ENCODE peak calls at places on chromosome 13, in ten cellular contexts. D is tibial artery; S is A549; Z is brain microvascular endothelial cell; M is lung; L is fibroblast of mammary gland; B is CD8-positive, alpha-beta T cell; R is uterus; F is body of pancreas; E is lower leg skin. A is an unnamed sample.
A peak's percentile ranks its signal among the peaks of the same experiment; 100 is the strongest.

GRCh38 chr13:82827704-82828103 is 1054.6 kb downstream of the SLITRK1 start:
- DNase-seq in D (no peak), S (no peak), Z (no peak), M (no peak), L (no peak), B (no peak), R (no peak), F (no peak), E (no peak), A (no peak)

GRCh38 chr13:50124536-50125305 is 109.5 kb downstream of the KCNRG start:
- DNase-seq in D (peak; percentile 97), S (peak; percentile 88), Z (no peak), M (no peak), L (peak; percentile 38), B (peak; percentile 93), R (peak; percentile 95), F (no peak), E (peak; percentile 96), A (peak; percentile 70)

GRCh38 chr13:78137404-78138142 is 218.9 kb upstream of the EDNRB start:
- DNase-seq in D (no peak), S (peak; percentile 6), Z (peak; percentile 53), M (peak; percentile 33), L (peak; percentile 74), B (no peak), R (no peak), F (peak; percentile 29), E (no peak), A (peak; percentile 75)

GRCh38 chr13:33644607-33645543 is 173.1 kb upstream of the RFC3 start:
- DNase-seq in D (peak; percentile 38), S (no peak), Z (no peak), M (no peak), L (peak; percentile 85), B (no peak), R (peak; percentile 50), F (peak; percentile 26), E (no peak), A (no peak)

GRCh38 chr13:80529734-80530133 is 188.8 kb upstream of the SPRY2 start:
- DNase-seq in D (no peak), S (no peak), Z (peak; percentile 15), M (no peak), L (peak; percentile 75), B (no peak), R (no peak), F (no peak), E (no peak), A (peak; percentile 60)

GRCh38 chr13:100124265-100124664 is 35.4 kb downstream of the PCCA start:
- DNase-seq in D (no peak), S (no peak), Z (peak; percentile 60), M (no peak), L (peak; percentile 25), B (no peak), R (no peak), F (no peak), E (no peak), A (no peak)

GRCh38 chr13:35781044-35781443 is 304.6 kb upstream of the MAB21L1 start:
- DNase-seq in D (no peak), S (no peak), Z (no peak), M (no peak), L (no peak), B (no peak), R (no peak), F (no peak), E (no peak), A (no peak)

GRCh38 chr13:111636804-111637203 is 316.4 kb downstream of the TEX29 start:
- DNase-seq in D (no peak), S (no peak), Z (no peak), M (no peak), L (no peak), B (no peak), R (no peak), F (no peak), E (no peak), A (no peak)

GRCh38 chr13:73610799-73611592 is 523.2 kb downstream of the KLF12 start:
- DNase-seq in D (no peak), S (no peak), Z (no peak), M (no peak), L (no peak), B (no peak), R (no peak), F (no peak), E (no peak), A (no peak)

GRCh38 chr13:88857256-88857655 is 1186.1 kb downstream of the SLITRK5 start:
- DNase-seq in D (no peak), S (no peak), Z (no peak), M (no peak), L (no peak), B (no peak), R (no peak), F (no peak), E (no peak), A (no peak)

GRCh38 chr13:19597523-19597922 is 35.9 kb upstream of the MPHOSPH8 start:
- DNase-seq in D (no peak), S (no peak), Z (peak; percentile 61), M (no peak), L (peak; percentile 89), B (no peak), R (no peak), F (no peak), E (no peak), A (peak; percentile 62)

GRCh38 chr13:73230714-73231113 is 171.9 kb downstream of the KLF5 start:
- DNase-seq in D (no peak), S (no peak), Z (no peak), M (no peak), L (peak; percentile 11), B (no peak), R (no peak), F (no peak), E (no peak), A (no peak)

GRCh38 chr13:33751151-33751550 is 66.8 kb upstream of the RFC3 start:
- DNase-seq in D (no peak), S (no peak), Z (peak; percentile 12), M (no peak), L (peak; percentile 47), B (no peak), R (no peak), F (no peak), E (no peak), A (peak; percentile 39)

DNA sequence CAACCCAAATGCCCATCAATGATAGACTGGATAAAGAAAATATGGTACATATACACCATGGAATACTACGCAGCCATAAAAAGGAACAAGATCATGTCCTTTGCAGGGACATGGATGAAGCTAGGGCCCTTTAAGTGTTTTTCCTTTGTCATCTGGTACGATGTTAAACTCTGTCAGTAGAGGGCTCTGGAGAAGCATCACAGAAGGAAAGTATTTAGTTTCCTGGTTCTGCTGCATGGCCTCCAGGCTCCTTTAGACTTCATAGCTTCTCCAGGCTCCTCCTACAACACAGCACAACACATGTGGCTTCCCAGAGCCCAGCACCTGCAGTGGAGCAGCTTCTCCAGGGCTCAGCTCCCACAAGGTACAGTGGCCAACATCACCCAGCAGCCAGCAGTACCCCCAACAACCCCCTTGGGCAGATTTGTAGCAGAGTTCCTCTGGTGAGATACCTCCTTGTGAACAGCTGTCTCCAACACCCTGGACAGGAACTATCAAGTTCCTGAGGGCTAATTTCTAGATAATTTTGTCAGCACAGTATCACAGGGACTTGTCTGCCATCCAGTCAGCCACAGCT is 63.4 kb downstream of the KCTD12 start:
- DNase-seq in D (no peak), S (no peak), Z (no peak), M (no peak), L (peak; percentile 69), B (no peak), R (no peak), F (no peak), E (no peak), A (no peak)
- TF ChIP-seq CTCF in D (peak; percentile 18), S (no peak), Z (peak; percentile 39), M (no peak), L (peak; percentile 48), B (no peak), R (no peak), F (no peak), E (no peak), A (peak; percentile 13)

GRCh38 chr13:97616385-97616784 is 182.4 kb downstream of the RAP2A start:
- DNase-seq in D (no peak), S (no peak), Z (no peak), M (no peak), L (no peak), B (no peak), R (no peak), F (no peak), E (no peak), A (no peak)

GRCh38 chr13:97621631-97622030 is 187.7 kb downstream of the RAP2A start:
- DNase-seq in D (no peak), S (no peak), Z (no peak), M (no peak), L (no peak), B (no peak), R (no peak), F (no peak), E (no peak), A (no peak)

GRCh38 chr13:97615266-97615665 is 181.3 kb downstream of the RAP2A start:
- DNase-seq in D (no peak), S (no peak), Z (no peak), M (no peak), L (no peak), B (no peak), R (no peak), F (no peak), E (no peak), A (no peak)

DNA sequence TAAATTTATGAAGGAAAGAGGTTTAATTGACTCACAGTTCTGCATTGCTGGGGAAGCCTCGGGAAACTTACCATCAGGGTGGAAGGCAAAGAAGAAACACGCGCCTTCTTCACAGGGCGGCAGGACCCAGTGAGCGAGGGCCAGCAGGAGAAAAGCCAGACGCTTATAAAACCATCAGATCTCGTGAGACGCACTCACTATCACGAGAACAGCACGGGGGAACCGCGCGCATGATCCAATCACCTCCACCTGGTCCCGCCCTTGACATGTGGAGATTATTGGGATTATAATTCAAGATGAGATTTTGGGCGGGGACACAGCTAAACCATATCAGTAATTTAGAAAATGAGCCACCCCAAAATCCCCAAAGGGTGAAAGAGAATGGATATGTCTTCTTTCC is 187.1 kb downstream of the RAP2A start:
- DNase-seq in D (no peak), S (no peak), Z (no peak), M (no peak), L (no peak), B (no peak), R (no peak), F (no peak), E (no peak), A (no peak)
- H3K4me3 ChIP-seq in D (no peak overlapping the region), S (no peak overlapping the region), Z (no peak overlapping the region), M (no peak overlapping the region), L (no peak overlapping the region), B (no peak overlapping the region), R (no peak overlapping the region), F (no peak overlapping the region), E (no peak overlapping the region), A (no peak overlapping the region)

DNA sequence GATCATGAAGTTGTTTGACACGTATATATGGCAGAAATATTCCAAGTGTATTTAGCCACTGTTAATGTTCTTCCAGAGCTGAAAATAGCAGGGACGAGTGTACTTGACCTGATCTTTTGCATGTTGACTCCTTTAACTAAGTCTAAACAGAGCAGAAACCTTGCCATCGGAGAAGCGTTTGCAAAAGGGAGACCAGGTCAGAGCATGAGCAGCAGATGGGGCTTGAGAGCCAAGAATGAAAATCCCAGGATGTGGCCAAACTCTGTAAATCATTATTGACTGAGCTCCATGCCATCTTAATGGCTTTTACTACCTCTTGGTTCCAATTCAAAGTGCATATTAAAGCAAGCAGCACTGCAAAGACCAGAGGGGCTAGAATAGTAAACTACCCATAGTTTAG is 55.5 kb downstream of the FAM216B start:
- DNase-seq in D (no peak), S (peak; percentile 3), Z (peak; percentile 68), M (no peak), L (peak; percentile 89), B (no peak), R (no peak), F (peak; percentile 44), E (no peak), A (peak; percentile 73)
- TF ChIP-seq CTCF in D (no peak), S (no peak), Z (peak; percentile 73), M (no peak), L (peak; percentile 49), B (no peak), R (no peak), F (no peak), E (no peak), A (peak; percentile 47)

GRCh38 chr13:75761373-75761772 is 125.2 kb downstream of the LMO7 start:
- DNase-seq in D (no peak), S (no peak), Z (no peak), M (no peak), L (no peak), B (no peak), R (no peak), F (no peak), E (no peak), A (no peak)
- H3K4me3 ChIP-seq in D (peak overlapping the region; percentile 25), S (peak overlapping the region; percentile 48), Z (no peak overlapping the region), M (no peak overlapping the region), L (peak overlapping the region; percentile 27), B (peak overlapping the region; percentile 12), R (no peak overlapping the region), F (no peak overlapping the region), E (no peak overlapping the region), A (no peak overlapping the region)